ENCODE peak calls at places on chromosome 12, in nine cellular contexts. T is activated T-cell treated with anti-CD3 and anti-CD28 coated beads, Interleukin-2, amount 50 U/mL, for 72 hours; X is posterior vena cava; S is stimulated activated CD8-positive, alpha-beta memory T cell treated with anti-CD3 and anti-CD28 coated beads, Interleukin-4, amount 100 ng/mL, for 4 hours; D is LNCaP clone FGC; P is hypothalamus; A is activated naive CD4-positive, alpha-beta T cell; W is activated CD4-positive, alpha-beta T cell treated with anti-CD3 and anti-CD28 coated beads, Interleukin-2, amount 50 U/mL, for 4 hours; H is NCI-H510A treated with DMSO at 0.1 percent for 48 hours. N is an unnamed sample.

GRCh38 chr12:23831739-23832138 is 117.7 kb downstream of the SOX5 start:
- DNase-seq in A (no peak), T (no peak), P (no peak), D (no peak), S (no peak), H (no peak), X (no peak), W (no peak), N (no peak)

GRCh38 chr12:98456583-98457573 is 58.5 kb upstream of the TMPO start:
- DNase-seq in W (no peak), T (peak), D (no peak), P (no peak), A (no peak), H (peak), X (peak), S (no peak), N (no peak)

GRCh38 chr12:5013206-5013830 is 30.4 kb upstream of the KCNA5 start:
- DNase-seq in W (no peak), T (no peak), D (no peak), A (no peak), S (no peak), P (no peak), X (no peak), H (no peak), N (no peak)

GRCh38 chr12:111443586-111443985 is 37.9 kb downstream of the SH2B3 start:
- DNase-seq in T (peak), X (no peak), W (peak), S (no peak), D (no peak), A (no peak), H (no peak), P (no peak), N (no peak)

GRCh38 chr12:49636979-49637378 is 13.6 kb downstream of the PRPF40B start:
- DNase-seq in T (peak), S (no peak), P (peak), W (peak), D (no peak), A (peak), X (no peak), H (peak), N (peak)

GRCh38 chr12:58481811-58482210 is 438.5 kb downstream of the LRIG3 start:
- DNase-seq in S (no peak), T (no peak), H (no peak), A (no peak), X (no peak), D (no peak), P (no peak), W (no peak), N (no peak)

GRCh38 chr12:6180300-6181051 is 19.7 kb upstream of the CD9 start:
- DNase-seq in S (no peak), H (no peak), D (no peak), X (peak), T (no peak), W (no peak), P (no peak), A (no peak), N (peak)

GRCh38 chr12:5648692-5649338 is 216.9 kb downstream of the NTF3 start:
- DNase-seq in W (no peak), D (peak), T (no peak), P (no peak), H (no peak), S (no peak), X (no peak), A (no peak), N (no peak)

GRCh38 chr12:56593909-56594621 is 36.1 kb downstream of the BAZ2A start:
- DNase-seq in P (peak), A (peak), T (peak), W (peak), X (peak), S (peak), H (peak), D (peak), N (peak)

GRCh38 chr12:43336962-43337555 is 214.9 kb downstream of the ADAMTS20 start:
- DNase-seq in W (no peak), A (no peak), T (no peak), D (no peak), S (no peak), P (no peak), X (no peak), H (no peak), N (no peak)

GRCh38 chr12:8709124-8709830 is 11.5 kb downstream of the RIMKLB start:
- DNase-seq in P (no peak), T (no peak), H (no peak), W (no peak), X (no peak), S (no peak), A (no peak), D (no peak), N (no peak)

GRCh38 chr12:32379667-32380066 is 19.7 kb upstream of the FGD4 start:
- DNase-seq in H (no peak), X (no peak), A (no peak), W (no peak), D (no peak), S (no peak), P (no peak), T (no peak), N (no peak)

GRCh38 chr12:131105736-131106356 is 152.1 kb downstream of the ADGRD1 start:
- DNase-seq in S (peak), P (no peak), H (no peak), W (peak), T (peak), D (no peak), X (peak), A (peak), N (no peak)

GRCh38 chr12:67572492-67572891 is 76.1 kb upstream of the DYRK2 start:
- DNase-seq in H (peak), D (no peak), A (no peak), S (no peak), T (no peak), X (no peak), P (no peak), W (no peak), N (no peak)

GRCh38 chr12:54197037-54197909 is 8.5 kb upstream of the SMUG1 start:
- DNase-seq in W (no peak), T (no peak), D (no peak), A (no peak), S (no peak), H (no peak), X (no peak), P (no peak), N (peak)

GRCh38 chr12:129101404-129101803 is 248.1 kb downstream of the GLT1D1 start:
- DNase-seq in D (no peak), P (no peak), X (no peak), W (no peak), S (no peak), H (no peak), T (no peak), A (no peak), N (no peak)

GRCh38 chr12:113655919-113656318 is 184.2 kb upstream of the LHX5 start:
- DNase-seq in D (no peak), X (no peak), T (no peak), A (no peak), H (no peak), S (no peak), P (no peak), W (no peak), N (no peak)

GRCh38 chr12:76685246-76685678 is 78.7 kb upstream of the ZDHHC17 start:
- DNase-seq in P (no peak), W (no peak), S (no peak), A (no peak), D (peak), X (no peak), T (no peak), H (peak), N (no peak)

GRCh38 chr12:6630696-6631095 is 5.1 kb downstream of the LPAR5 start:
- DNase-seq in D (no peak), X (no peak), S (no peak), A (no peak), H (no peak), T (no peak), P (no peak), W (no peak), N (no peak)

GRCh38 chr12:118372541-118373495 is at the start of gene TAOK3:
- DNase-seq in D (peak), P (peak), W (peak), H (peak), S (peak), X (peak), A (peak), T (peak), N (peak)

GRCh38 chr12:25107920-25108319 is 87.0 kb downstream of the DNAI7 start:
- DNase-seq in P (no peak), X (no peak), S (no peak), W (no peak), T (no peak), D (no peak), H (no peak), A (no peak), N (no peak)

GRCh38 chr12:28618171-28618570 is 427.9 kb downstream of the CCDC91 start:
- DNase-seq in D (no peak), T (no peak), X (no peak), P (no peak), W (no peak), S (no peak), A (no peak), H (no peak), N (no peak)

GRCh38 chr12:26246483-26247164 is 51.3 kb downstream of the SSPN start:
- DNase-seq in T (no peak), A (no peak), H (no peak), S (no peak), P (no peak), D (no peak), X (no peak), W (no peak), N (no peak)

GRCh38 chr12:3587402-3588013 is 96.5 kb downstream of the PRMT8 start:
- DNase-seq in S (no peak), T (no peak), P (no peak), X (no peak), W (no peak), H (no peak), D (no peak), A (no peak), N (no peak)

GRCh38 chr12:28800129-28800528 is 348.9 kb upstream of the FAR2 start:
- DNase-seq in D (no peak), A (no peak), P (no peak), T (no peak), S (no peak), W (no peak), X (no peak), H (no peak), N (no peak)

N was measured in H54.